ENCODE peak calls at places on chromosome 15, in eight cellular contexts. R is adipocyte, M is coronary artery, A is small intestine, G is OCI-LY7, I is GM12865, L is breast epithelium, Q is AG10803. O is an unnamed sample.
A peak's percentile ranks its signal among the peaks of the same experiment; 100 is the strongest.

GRCh38 chr15:43974852-43975251 is 148.1 kb downstream of the WDR76 start:
- DNase-seq in R (no peak), M (no peak), A (no peak), G (peak; percentile 29), I (peak; percentile 74), L (no peak), Q (no peak), O (no peak)

GRCh38 chr15:74127954-74128784 is 2.2 kb upstream of the ISLR2 start:
- DNase-seq in R (no peak), M (no peak), A (no peak), G (no peak), I (no peak), L (no peak), Q (no peak), O (no peak)

GRCh38 chr15:77862651-77863104 is 214.8 kb downstream of the TBC1D2B start:
- DNase-seq in R (no peak), M (no peak), A (no peak), G (no peak), I (no peak), L (no peak), Q (no peak), O (no peak)

GRCh38 chr15:29612096-29612495 is 210.2 kb downstream of the TJP1 start:
- DNase-seq in R (peak; percentile 84), M (no peak), A (no peak), G (no peak), I (no peak), L (no peak), Q (peak; percentile 94), O (no peak)

GRCh38 chr15:101043011-101043410 is 123.9 kb downstream of the LRRK1 start:
- DNase-seq in R (no peak), M (peak; percentile 58), A (no peak), G (no peak), I (no peak), L (no peak), Q (no peak), O (no peak)

GRCh38 chr15:96340611-96341464 is 10.3 kb downstream of the NR2F2 start:
- DNase-seq in R (peak; percentile 81), M (peak; percentile 73), A (no peak), G (no peak), I (peak; percentile 18), L (peak; percentile 35), Q (peak; percentile 66), O (no peak)

GRCh38 chr15:31333119-31333518 is 6.5 kb downstream of the KLF13 start:
- DNase-seq in R (no peak), M (no peak), A (no peak), G (no peak), I (no peak), L (no peak), Q (no peak), O (no peak)

GRCh38 chr15:83105450-83105849 is 2.0 kb upstream of the TM6SF1 start:
- DNase-seq in R (no peak), M (no peak), A (no peak), G (no peak), I (no peak), L (no peak), Q (no peak), O (no peak)

GRCh38 chr15:31147456-31147855 is 45.9 kb upstream of the TRPM1 start:
- DNase-seq in R (no peak), M (no peak), A (no peak), G (no peak), I (no peak), L (no peak), Q (no peak), O (no peak)

GRCh38 chr15:31461911-31462480 is 135.4 kb downstream of the KLF13 start:
- DNase-seq in R (no peak), M (peak; percentile 53), A (no peak), G (peak; percentile 59), I (no peak), L (no peak), Q (no peak), O (no peak)

DNA sequence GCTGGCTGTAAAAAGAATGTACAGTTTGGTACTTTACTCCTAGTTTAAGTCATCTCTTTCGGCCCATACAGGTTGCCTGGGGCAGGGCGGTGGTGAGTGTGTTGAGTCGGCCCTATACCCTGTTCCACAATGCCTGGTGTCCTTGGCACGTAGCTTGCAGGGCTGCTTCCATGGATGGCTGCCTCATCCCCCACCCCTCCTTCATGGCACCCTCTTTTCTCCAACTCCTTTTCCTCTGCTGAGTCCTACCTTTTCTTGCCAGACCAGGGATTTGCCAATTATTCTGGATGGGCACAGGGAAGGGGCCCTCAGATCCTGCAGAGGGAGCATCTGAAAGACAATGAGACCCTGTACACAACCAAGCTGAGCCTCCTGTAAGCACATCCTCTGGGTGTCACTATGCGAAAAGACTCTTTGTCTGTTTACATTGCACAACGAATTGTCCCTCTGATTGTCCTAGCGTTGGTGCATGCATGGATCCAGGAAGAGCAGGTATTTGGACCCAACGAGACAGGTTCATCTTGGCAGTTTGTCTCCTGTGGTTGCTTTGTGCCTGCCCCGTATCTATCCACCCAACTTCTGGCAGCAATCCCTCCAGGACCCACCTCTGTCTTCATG is 73.6 kb upstream of the CGNL1 start:
- DNase-seq in R (no peak), M (no peak), A (no peak), G (no peak), I (no peak), L (no peak), Q (no peak), O (no peak)
- H3K4me3 ChIP-seq in R (no peak overlapping the region), M (no peak overlapping the region), A (no peak overlapping the region), G (no peak overlapping the region), I (peak overlapping the region; percentile 85), L (no peak overlapping the region), Q (no peak overlapping the region), O (no peak overlapping the region)

GRCh38 chr15:84886211-84886983 is 1.9 kb downstream of the SLC28A1 start:
- DNase-seq in R (no peak), M (no peak), A (peak; percentile 91), G (no peak), I (no peak), L (no peak), Q (no peak), O (no peak)
- H3K4me3 ChIP-seq in R (no peak overlapping the region), M (no peak overlapping the region), A (peak overlapping the region; percentile 60), G (no peak overlapping the region), I (no peak overlapping the region), L (no peak overlapping the region), Q (no peak overlapping the region), O (no peak overlapping the region)

GRCh38 chr15:99252326-99252725 is 1.0 kb downstream of the LRRC28 start:
- DNase-seq in R (no peak), M (no peak), A (peak; percentile 27), G (peak; percentile 51), I (peak; percentile 10), L (no peak), Q (no peak), O (no peak)
- H3K4me3 ChIP-seq in R (peak overlapping the region; percentile 93), M (peak overlapping the region; percentile 85), A (peak overlapping the region; percentile 83), G (peak overlapping the region; percentile 97), I (peak overlapping the region; percentile 83), L (peak overlapping the region; percentile 73), Q (peak overlapping the region; percentile 73), O (peak overlapping the region; percentile 61)

DNA sequence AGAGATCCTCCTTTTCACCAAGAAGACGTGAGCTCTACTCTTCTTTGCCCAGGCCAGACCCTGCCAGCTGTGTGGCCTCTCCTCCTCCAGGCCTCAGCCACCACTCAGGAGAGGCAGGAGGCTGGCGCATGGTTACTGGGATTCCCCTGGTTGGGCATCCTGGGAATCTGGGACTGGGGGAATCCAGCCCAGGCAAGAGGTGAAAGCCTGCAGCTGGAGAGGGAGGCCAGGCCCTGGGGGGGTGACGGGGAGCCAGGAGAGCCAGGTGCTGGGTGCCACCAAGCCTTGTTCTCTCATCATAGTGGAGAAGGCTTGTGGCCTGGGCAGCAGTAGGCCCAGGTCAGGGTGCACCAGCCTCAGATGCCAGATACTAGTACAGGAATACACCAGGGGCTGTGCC is 6.2 kb downstream of the CCDC9B start:
- DNase-seq in R (no peak), M (no peak), A (no peak), G (no peak), I (no peak), L (no peak), Q (no peak), O (no peak)
- H3K4me3 ChIP-seq in R (no peak overlapping the region), M (no peak overlapping the region), A (no peak overlapping the region), G (no peak overlapping the region), I (no peak overlapping the region), L (no peak overlapping the region), Q (no peak overlapping the region), O (no peak overlapping the region)

GRCh38 chr15:42085721-42086120 is 8.6 kb downstream of the PLA2G4D start:
- DNase-seq in R (no peak), M (peak; percentile 41), A (no peak), G (no peak), I (no peak), L (no peak), Q (no peak), O (no peak)

GRCh38 chr15:42085236-42085605 is 9.1 kb downstream of the PLA2G4D start:
- DNase-seq in R (no peak), M (peak; percentile 61), A (no peak), G (no peak), I (no peak), L (no peak), Q (no peak), O (no peak)

GRCh38 chr15:42083916-42084315 is 10.4 kb downstream of the PLA2G4D start:
- DNase-seq in R (no peak), M (peak; percentile 61), A (no peak), G (no peak), I (no peak), L (no peak), Q (no peak), O (no peak)

GRCh38 chr15:42083605-42083908 is 10.8 kb downstream of the PLA2G4D start:
- DNase-seq in R (no peak), M (peak; percentile 38), A (no peak), G (no peak), I (no peak), L (no peak), Q (no peak), O (no peak)

DNA sequence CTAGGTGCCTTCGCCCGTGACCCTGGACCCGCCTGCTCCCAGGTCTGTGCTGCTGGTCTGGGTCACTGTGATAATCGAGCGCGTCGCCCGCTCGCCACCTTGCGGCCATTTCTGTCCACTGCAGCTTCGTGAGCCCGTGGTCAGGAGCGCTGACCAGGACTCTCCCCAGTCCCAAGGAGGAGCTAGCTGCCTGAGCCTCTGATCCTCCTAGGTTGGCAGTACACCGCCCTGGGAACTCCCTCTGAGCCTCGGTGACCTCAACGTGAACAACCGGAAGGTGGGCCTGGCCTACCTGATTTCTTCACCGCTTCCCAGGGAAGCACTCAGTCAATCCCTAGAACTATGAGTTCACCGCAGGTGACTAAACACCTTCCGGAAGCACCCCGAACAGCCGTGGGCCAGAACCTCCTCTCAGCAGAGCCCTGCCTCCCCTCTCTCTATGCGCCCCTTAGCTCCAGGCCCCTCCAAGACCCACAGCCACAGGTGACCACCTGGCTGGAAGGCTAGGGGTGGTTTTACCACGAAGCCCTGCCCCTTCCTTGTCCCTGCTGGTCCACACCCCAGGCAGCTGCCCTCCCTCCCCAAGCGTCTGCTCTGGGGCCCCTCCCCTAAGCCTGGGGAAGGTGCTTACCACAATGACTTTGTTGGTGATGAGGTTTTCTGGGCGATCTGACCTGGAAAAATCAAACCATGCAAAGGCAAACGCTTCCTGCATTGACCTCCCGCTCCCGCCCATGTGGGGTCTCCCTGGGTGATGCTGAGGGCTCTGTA is 9.7 kb downstream of the PLA2G4D start:
- DNase-seq in R (peak; percentile 83), M (peak; percentile 75), A (peak; percentile 72), G (peak; percentile 54), I (peak; percentile 59), L (peak; percentile 35), Q (peak; percentile 40), O (no peak)
- H3K4me3 ChIP-seq in R (no peak overlapping the region), M (no peak overlapping the region), A (no peak overlapping the region), G (no peak overlapping the region), I (no peak overlapping the region), L (no peak overlapping the region), Q (no peak overlapping the region), O (no peak overlapping the region)